ENCODE peak calls at places on chromosomes 3 and 15, in nine cellular contexts. E is HepG2, Z is IMR-90, J is uterus, L is PC-3, C is esophagus muscularis mucosa, T is upper lobe of right lung, K is heart right ventricle, U is adrenal gland. M is an unnamed sample.

GRCh38 chr15:90594297-90594696 is 64.6 kb downstream of the CRTC3 start:
- DNase-seq in E (no peak), Z (no peak), J (peak), L (peak), C (peak), T (peak), K (peak), U (peak), M (peak)

GRCh38 chr3:192422998-192423349 is 304.4 kb downstream of the FGF12 start:
- DNase-seq in E (no peak), Z (no peak), J (no peak), L (no peak), C (no peak), T (no peak), K (no peak), U (no peak), M (no peak)

GRCh38 chr3:112653209-112653871 is 12.4 kb upstream of the CCDC80 start:
- DNase-seq in E (no peak), Z (peak), J (no peak), L (peak), C (no peak), T (no peak), K (peak), U (no peak), M (no peak)

GRCh38 chr3:27360113-27361078 is 8.8 kb downstream of the NEK10 start:
- DNase-seq in E (peak), Z (peak), J (no peak), L (peak), C (no peak), T (no peak), K (no peak), U (no peak), M (no peak)

GRCh38 chr3:111541911-111542483 is at the start of gene CD96:
- DNase-seq in E (no peak), Z (peak), J (no peak), L (peak), C (no peak), T (no peak), K (no peak), U (no peak), M (no peak)

GRCh38 chr3:125959317-125960065 is 9.5 kb upstream of the ROPN1B start:
- DNase-seq in E (no peak), Z (no peak), J (no peak), L (no peak), C (peak), T (peak), K (no peak), U (no peak), M (no peak)

GRCh38 chr3:131778526-131778925 is 256.3 kb downstream of the CPNE4 start:
- DNase-seq in E (no peak), Z (no peak), J (no peak), L (peak), C (no peak), T (no peak), K (no peak), U (no peak), M (no peak)

GRCh38 chr3:146528954-146529353 is 15.5 kb downstream of the PLSCR1 start:
- DNase-seq in E (no peak), Z (peak), J (no peak), L (peak), C (no peak), T (no peak), K (no peak), U (no peak), M (no peak)

GRCh38 chr3:127349501-127350171 is 61.8 kb upstream of the PRR20G start:
- DNase-seq in E (no peak), Z (no peak), J (no peak), L (no peak), C (peak), T (no peak), K (no peak), U (no peak), M (no peak)

GRCh38 chr15:67143646-67144045 is 78.2 kb downstream of the SMAD3 start:
- DNase-seq in E (no peak), Z (no peak), J (peak), L (peak), C (no peak), T (no peak), K (no peak), U (no peak), M (no peak)

GRCh38 chr15:93072440-93073394 is 16.3 kb downstream of the RGMA start:
- DNase-seq in E (peak), Z (peak), J (peak), L (peak), C (no peak), T (peak), K (peak), U (peak), M (no peak)
- H3K4me3 ChIP-seq in E (peak), Z (peak), J (peak), L (peak), C (peak), T (peak), K (peak), U (peak), M (peak)

DNA sequence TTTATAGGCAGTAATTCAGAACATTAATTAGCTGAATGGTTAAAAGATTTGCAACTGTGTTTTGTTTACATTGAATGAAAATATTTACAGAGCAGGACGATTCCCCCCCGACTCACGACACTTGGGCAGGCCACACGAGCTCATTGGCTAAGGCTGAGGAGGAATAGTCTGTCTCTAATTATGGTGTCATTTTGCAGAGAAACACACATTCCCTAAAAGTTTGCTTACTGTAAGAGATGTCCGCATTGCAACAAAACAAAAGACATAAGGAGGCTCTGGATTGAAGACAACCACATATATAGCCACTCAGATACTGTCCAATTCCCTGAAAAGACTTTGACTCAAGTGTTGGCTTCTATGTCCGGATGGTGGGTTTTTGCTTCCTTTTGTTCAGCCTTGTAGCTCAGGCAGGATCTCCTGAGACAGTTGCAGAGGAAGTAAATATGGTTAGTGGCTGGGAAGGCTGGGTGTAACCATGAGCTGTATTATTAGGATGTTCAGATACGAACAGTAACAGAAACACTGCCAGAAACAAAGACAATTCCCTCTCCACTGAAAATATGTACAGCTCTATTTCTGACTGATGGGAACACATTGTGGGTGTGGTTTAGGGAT is 170.4 kb downstream of the KLHL25 start:
- DNase-seq in E (no peak), Z (no peak), J (no peak), L (no peak), C (no peak), T (no peak), K (peak), U (no peak), M (no peak)
- H3K27ac ChIP-seq in E (no peak), Z (peak), J (peak), L (no peak), C (peak), T (peak), K (peak), U (peak), M (peak)

GRCh38 chr3:37992271-37993066 is 1.9 kb downstream of the VILL start:
- DNase-seq in E (peak), Z (no peak), J (no peak), L (peak), C (no peak), T (peak), K (no peak), U (peak), M (peak)

GRCh38 chr3:37993811-37994638 is 3.4 kb downstream of the VILL start:
- DNase-seq in E (no peak), Z (peak), J (peak), L (no peak), C (peak), T (peak), K (peak), U (peak), M (peak)

GRCh38 chr3:37994639-37994972 is 4.0 kb downstream of the VILL start:
- DNase-seq in E (no peak), Z (no peak), J (no peak), L (no peak), C (no peak), T (no peak), K (no peak), U (no peak), M (no peak)

GRCh38 chr3:37991823-37992222 is 1.2 kb downstream of the VILL start:
- DNase-seq in E (no peak), Z (no peak), J (no peak), L (no peak), C (no peak), T (peak), K (no peak), U (peak), M (no peak)

DNA sequence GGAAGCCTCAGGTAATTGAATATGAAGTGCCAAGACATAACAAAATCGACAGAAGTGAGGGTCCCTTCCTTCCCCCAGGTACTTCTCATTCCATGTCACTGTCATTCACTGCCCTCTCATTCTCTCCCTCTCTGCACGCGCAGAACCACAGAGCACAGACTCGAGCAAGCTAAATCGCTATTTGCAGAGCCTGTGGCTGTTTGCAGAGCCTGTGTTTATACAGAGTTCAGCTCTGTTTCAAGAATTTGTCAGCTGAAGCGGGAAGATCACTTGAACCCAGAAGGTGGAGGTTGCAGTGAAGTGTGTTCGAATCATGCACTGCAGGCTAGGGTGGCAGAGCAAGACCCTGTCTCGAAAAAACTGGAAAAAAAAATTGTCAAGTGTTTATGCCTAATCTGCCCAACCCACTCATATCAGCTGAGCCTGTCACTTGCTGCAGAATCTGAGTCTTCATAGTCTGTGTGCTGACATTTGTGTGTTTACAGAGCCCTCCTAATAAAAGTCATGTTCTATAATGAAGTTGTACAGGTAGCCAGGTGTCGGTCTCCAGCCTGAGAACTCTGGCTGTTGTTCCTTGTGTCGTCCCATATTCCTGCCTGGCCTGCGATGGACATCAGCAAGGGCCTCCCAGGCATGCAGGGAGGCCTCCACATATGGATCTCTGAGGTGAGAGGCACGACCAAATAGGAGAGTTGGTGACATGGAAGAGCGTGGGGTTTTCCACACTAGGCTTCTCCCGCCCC is 2.7 kb downstream of the VILL start:
- DNase-seq in E (no peak), Z (no peak), J (no peak), L (no peak), C (no peak), T (no peak), K (no peak), U (no peak), M (peak)
- H3K4me3 ChIP-seq in E (peak), Z (no peak), J (peak), L (no peak), C (peak), T (peak), K (peak), U (no peak), M (peak)

DNA sequence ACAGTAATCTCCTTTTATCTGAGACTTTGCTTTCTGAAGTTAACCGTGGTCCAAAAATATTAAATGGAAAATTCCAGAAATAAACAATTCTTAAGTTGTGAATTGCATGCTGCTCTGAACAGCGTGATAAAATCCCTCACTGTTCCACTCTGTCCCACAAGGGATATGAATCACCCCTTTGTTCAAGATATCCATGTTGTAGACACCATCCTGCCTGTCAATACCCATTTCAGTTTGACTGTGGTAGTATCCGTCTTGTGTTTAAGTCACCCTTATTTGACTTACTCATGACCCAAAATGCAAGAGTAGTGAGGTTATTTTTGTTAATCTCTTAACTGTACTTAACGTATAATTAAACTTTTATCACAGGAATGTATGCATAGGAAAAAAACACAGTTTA is 435.0 kb downstream of the SHQ1 start:
- DNase-seq in E (peak), Z (peak), J (no peak), L (peak), C (no peak), T (no peak), K (no peak), U (no peak), M (no peak)
- H3K27ac ChIP-seq in E (no peak), Z (no peak), J (no peak), L (no peak), C (no peak), T (no peak), K (no peak), U (no peak), M (no peak)

GRCh38 chr3:68007621-68008226 is 353.3 kb upstream of the SUCLG2 start:
- DNase-seq in E (no peak), Z (no peak), J (no peak), L (no peak), C (no peak), T (no peak), K (no peak), U (no peak), M (no peak)
- H3K4me3 ChIP-seq in E (no peak), Z (no peak), J (peak), L (no peak), C (peak), T (no peak), K (peak), U (no peak), M (peak)

GRCh38 chr15:70465812-70466211 is 297.5 kb downstream of the UACA start:
- DNase-seq in E (no peak), Z (no peak), J (no peak), L (no peak), C (no peak), T (no peak), K (no peak), U (no peak), M (no peak)

GRCh38 chr15:70463453-70463834 is 299.9 kb downstream of the UACA start:
- DNase-seq in E (no peak), Z (no peak), J (no peak), L (no peak), C (no peak), T (peak), K (no peak), U (no peak), M (no peak)

GRCh38 chr15:70466305-70466704 is 297.1 kb downstream of the UACA start:
- DNase-seq in E (no peak), Z (no peak), J (no peak), L (no peak), C (no peak), T (no peak), K (no peak), U (no peak), M (peak)

GRCh38 chr15:70461992-70462391 is 301.4 kb downstream of the UACA start:
- DNase-seq in E (no peak), Z (no peak), J (no peak), L (no peak), C (no peak), T (no peak), K (no peak), U (no peak), M (no peak)

DNA sequence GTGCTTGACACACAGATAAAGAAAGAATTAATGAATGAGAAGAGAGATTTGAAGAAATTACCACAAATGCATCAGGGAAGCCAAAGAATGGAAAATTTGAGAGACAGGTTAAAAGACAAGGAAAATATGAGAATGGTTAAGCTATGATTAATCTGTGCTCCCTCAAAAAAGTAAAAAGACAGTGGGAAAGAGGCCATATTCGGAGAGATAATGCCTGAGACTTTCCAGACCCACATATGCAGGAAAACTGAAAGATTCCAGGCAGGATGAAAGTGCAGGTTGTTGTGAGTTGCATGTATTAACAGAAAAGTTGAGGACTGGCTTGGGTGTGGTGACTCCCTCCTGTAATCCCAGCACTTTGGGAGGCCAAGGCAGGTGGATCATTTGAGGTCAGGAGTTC is 302.3 kb downstream of the UACA start:
- DNase-seq in E (no peak), Z (no peak), J (no peak), L (no peak), C (no peak), T (no peak), K (no peak), U (no peak), M (no peak)
- H3K27ac ChIP-seq in E (no peak), Z (no peak), J (no peak), L (no peak), C (no peak), T (no peak), K (no peak), U (no peak), M (no peak)

GRCh38 chr15:41881925-41882688 is 11.7 kb downstream of the SPTBN5 start:
- DNase-seq in E (no peak), Z (no peak), J (no peak), L (no peak), C (no peak), T (no peak), K (peak), U (no peak), M (no peak)
- H3K4me3 ChIP-seq in E (no peak), Z (no peak), J (peak), L (no peak), C (peak), T (peak), K (peak), U (no peak), M (peak)

DNA sequence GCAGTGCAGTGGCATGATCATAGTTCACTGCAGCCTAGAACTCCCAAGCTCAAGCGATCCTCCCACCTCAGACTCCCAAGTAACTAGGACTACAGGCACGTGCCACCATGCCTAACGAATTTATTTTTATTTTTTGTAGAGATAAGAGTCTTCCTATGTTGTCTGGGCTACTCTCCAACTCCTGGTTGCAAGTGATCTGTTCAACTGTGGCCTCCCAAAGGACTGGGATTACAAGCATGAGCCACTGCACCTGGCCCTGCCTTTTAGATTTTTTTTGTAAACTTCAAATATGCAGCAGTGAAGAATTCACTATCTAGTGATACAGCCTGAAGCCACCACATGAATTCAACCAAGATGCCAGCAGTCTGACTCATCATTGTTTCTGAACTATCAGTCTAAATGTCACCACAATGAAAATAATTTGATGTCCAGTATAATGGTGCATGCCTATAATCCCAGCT is 32.7 kb downstream of the UBXN7 start:
- DNase-seq in E (peak), Z (peak), J (no peak), L (peak), C (no peak), T (no peak), K (no peak), U (peak), M (no peak)
- H3K27ac ChIP-seq in E (no peak), Z (no peak), J (no peak), L (no peak), C (no peak), T (no peak), K (no peak), U (no peak), M (no peak)

GRCh38 chr3:154430014-154430413 is at the start of gene GPR149:
- DNase-seq in E (no peak), Z (no peak), J (no peak), L (no peak), C (no peak), T (no peak), K (no peak), U (no peak), M (no peak)

GRCh38 chr3:154431043-154431442 is 1.1 kb upstream of the GPR149 start:
- DNase-seq in E (no peak), Z (no peak), J (no peak), L (peak), C (no peak), T (no peak), K (no peak), U (no peak), M (no peak)

GRCh38 chr3:154428369-154429206 is 1.4 kb downstream of the GPR149 start:
- DNase-seq in E (no peak), Z (no peak), J (no peak), L (no peak), C (no peak), T (peak), K (no peak), U (no peak), M (no peak)

GRCh38 chr3:154422694-154423093 is 7.3 kb downstream of the GPR149 start:
- DNase-seq in E (no peak), Z (no peak), J (no peak), L (no peak), C (no peak), T (no peak), K (no peak), U (no peak), M (no peak)

GRCh38 chr3:154427685-154428291 is 2.2 kb downstream of the GPR149 start:
- DNase-seq in E (no peak), Z (no peak), J (no peak), L (no peak), C (no peak), T (peak), K (no peak), U (no peak), M (no peak)
- H3K4me3 ChIP-seq in E (no peak), Z (no peak), J (no peak), L (no peak), C (peak), T (peak), K (no peak), U (no peak), M (no peak)

GRCh38 chr3:40523781-40524180 is 979 bp upstream of the ZNF621 start:
- DNase-seq in E (no peak), Z (no peak), J (no peak), L (peak), C (no peak), T (no peak), K (no peak), U (no peak), M (no peak)
- H3K27ac ChIP-seq in E (peak), Z (no peak), J (peak), L (peak), C (peak), T (peak), K (peak), U (peak), M (peak)

M was measured in spleen.